ENCODE peak calls at places on chromosome 18, in seven cellular contexts. A, W, S, N, Y, I and C are unnamed samples.

GRCh38 chr18:79788096-79789085 is 9.3 kb upstream of the KCNG2 start:
- DNase-seq in A (no peak), W (no peak), S (no peak), N (no peak), Y (no peak), I (no peak), C (no peak)

GRCh38 chr18:76405761-76406356 is 89.2 kb downstream of the ZNF516 start:
- DNase-seq in A (peak; percentile 53), W (no peak), S (peak; percentile 55), N (peak; percentile 30), Y (peak; percentile 43), I (no peak), C (peak; percentile 52)

GRCh38 chr18:28013064-28013463 is 163.9 kb downstream of the CDH2 start:
- DNase-seq in A (no peak), W (no peak), S (no peak), N (peak; percentile 23), Y (no peak), I (no peak), C (no peak)

GRCh38 chr18:37299471-37300304 is 265.9 kb downstream of the CELF4 start:
- DNase-seq in A (peak; percentile 31), W (peak; percentile 3), S (peak; percentile 93), N (peak; percentile 93), Y (peak; percentile 69), I (peak; percentile 93), C (peak; percentile 98)

GRCh38 chr18:60978338-60978737 is 354.9 kb upstream of the CDH20 start:
- DNase-seq in A (no peak), W (no peak), S (no peak), N (peak; percentile 38), Y (no peak), I (no peak), C (no peak)

GRCh38 chr18:24601624-24602023 is 141.2 kb downstream of the HRH4 start:
- DNase-seq in A (no peak), W (no peak), S (no peak), N (no peak), Y (no peak), I (no peak), C (no peak)

GRCh38 chr18:35620765-35621164 is 39.2 kb downstream of the GALNT1 start:
- DNase-seq in A (peak; percentile 15), W (no peak), S (no peak), N (no peak), Y (no peak), I (no peak), C (no peak)

GRCh38 chr18:34697233-34697632 is 12.9 kb upstream of the DTNA start:
- DNase-seq in A (no peak), W (no peak), S (no peak), N (no peak), Y (no peak), I (no peak), C (no peak)

GRCh38 chr18:39435986-39436385 is 1870.4 kb upstream of the CELF4 start:
- DNase-seq in A (no peak), W (no peak), S (no peak), N (no peak), Y (no peak), I (no peak), C (no peak)

GRCh38 chr18:26468931-26469340 is 79.4 kb downstream of the KCTD1 start:
- DNase-seq in A (no peak), W (no peak), S (no peak), N (no peak), Y (no peak), I (no peak), C (no peak)

GRCh38 chr18:56869189-56869777 is 218.1 kb downstream of the WDR7 start:
- DNase-seq in A (no peak), W (no peak), S (no peak), N (peak; percentile 73), Y (peak; percentile 2), I (no peak), C (peak; percentile 18)

GRCh38 chr18:54140641-54141040 is 83.8 kb downstream of the MBD2 start:
- DNase-seq in A (no peak), W (no peak), S (no peak), N (peak; percentile 72), Y (no peak), I (no peak), C (no peak)

GRCh38 chr18:74534981-74535649 is 815 bp downstream of the CNDP1 start:
- DNase-seq in A (no peak), W (no peak), S (no peak), N (no peak), Y (no peak), I (no peak), C (no peak)

GRCh38 chr18:28890796-28891195 is 713.9 kb upstream of the CDH2 start:
- DNase-seq in A (no peak), W (no peak), S (no peak), N (no peak), Y (no peak), I (no peak), C (no peak)

GRCh38 chr18:13542520-13542847 is 183.9 kb downstream of the FAM210A start:
- DNase-seq in A (no peak), W (no peak), S (no peak), N (no peak), Y (no peak), I (no peak), C (no peak)
- H3K4me1 ChIP-seq in A (peaks cover 9% of the 10 kb centered on the region), W (peaks cover 4% of the 10 kb centered on the region), S (peaks cover 16% of the 10 kb centered on the region), N (no peaks in the 10 kb centered on the region), Y (peaks cover 55% of the 10 kb centered on the region), I (peaks cover 19% of the 10 kb centered on the region), C (peaks cover 34% of the 10 kb centered on the region)

GRCh38 chr18:8948471-8949149 is 153.9 kb upstream of the NDUFV2 start:
- DNase-seq in A (no peak), W (no peak), S (no peak), N (peak; percentile 93), Y (peak; percentile 57), I (no peak), C (no peak)
- TF ChIP-seq CTCF in A (no peak), W (no peak), S (no peak), N (no peak), Y (no peak), I (no peak), C (no peak)

GRCh38 chr18:63161728-63162195 is 157.8 kb downstream of the BCL2 start:
- DNase-seq in A (peak; percentile 70), W (peak; percentile 41), S (peak; percentile 70), N (peak; percentile 93), Y (peak; percentile 20), I (peak; percentile 75), C (peak; percentile 48)

GRCh38 chr18:63160172-63160995 is 159.2 kb downstream of the BCL2 start:
- DNase-seq in A (no peak), W (no peak), S (no peak), N (no peak), Y (no peak), I (no peak), C (no peak)

GRCh38 chr18:63159590-63159989 is 160.0 kb downstream of the BCL2 start:
- DNase-seq in A (no peak), W (no peak), S (no peak), N (no peak), Y (no peak), I (no peak), C (no peak)

GRCh38 chr18:63161032-63161727 is 158.4 kb downstream of the BCL2 start:
- DNase-seq in A (no peak), W (no peak), S (no peak), N (no peak), Y (no peak), I (no peak), C (no peak)

GRCh38 chr18:63162271-63163014 is 157.1 kb downstream of the BCL2 start:
- DNase-seq in A (no peak), W (peak; percentile 8), S (no peak), N (peak; percentile 27), Y (no peak), I (no peak), C (no peak)
- TF ChIP-seq POLR2A in A (no peak), W (no peak), S (no peak), N (no peak), Y (no peak), I (no peak), C (no peak)

DNA sequence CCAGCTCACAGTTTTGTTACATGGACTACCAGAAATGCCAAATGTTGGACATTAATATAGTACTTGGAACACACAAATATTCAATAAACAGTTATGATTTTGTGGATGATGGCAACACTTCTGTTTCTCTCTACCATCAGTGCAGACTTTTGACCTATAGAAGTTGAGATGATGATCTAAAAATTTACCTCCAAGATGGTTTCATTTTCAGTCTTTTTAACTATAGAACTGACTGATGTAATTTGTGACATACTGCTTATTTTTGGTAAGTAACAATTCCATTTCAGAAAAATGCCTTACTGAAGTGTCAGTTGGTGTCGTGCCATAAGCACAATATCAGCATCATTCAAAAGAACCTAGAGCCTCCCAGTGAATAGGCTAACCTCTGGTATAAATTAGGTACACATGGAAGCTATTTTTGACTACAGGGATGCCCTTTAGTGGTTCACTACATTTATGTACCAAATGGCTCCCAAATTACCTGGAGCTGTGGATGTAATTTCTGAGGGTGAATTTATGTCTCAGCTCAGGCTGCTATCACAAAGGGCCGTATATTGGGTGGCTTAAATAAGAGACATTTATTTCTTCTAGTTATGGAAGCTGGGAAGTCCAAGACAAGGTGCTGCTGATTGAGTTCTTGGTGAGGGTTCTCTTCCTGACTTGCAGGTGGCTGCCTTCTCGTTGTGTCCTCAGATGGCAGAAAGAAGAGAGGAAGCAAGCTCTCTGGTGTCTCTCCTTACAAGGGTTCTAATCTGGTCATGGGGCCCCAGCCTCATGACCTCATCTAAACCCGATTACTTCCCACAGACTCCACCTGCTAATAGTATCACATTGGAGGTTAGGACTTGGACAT is 66.5 kb downstream of the ALPK2 start:
- DNase-seq in A (no peak), W (no peak), S (no peak), N (peak; percentile 28), Y (no peak), I (no peak), C (no peak)
- H3K4me1 ChIP-seq in A (peaks cover 38% of the 10 kb centered on the region), W (no peaks in the 10 kb centered on the region), S (no peaks in the 10 kb centered on the region), N (peaks cover 5% of the 10 kb centered on the region), Y (peaks cover 26% of the 10 kb centered on the region), I (no peaks in the 10 kb centered on the region), C (no peaks in the 10 kb centered on the region)

GRCh38 chr18:48230459-48231113 is 178.6 kb downstream of the ZBTB7C start:
- DNase-seq in A (peak; percentile 64), W (no peak), S (no peak), N (peak; percentile 31), Y (peak; percentile 76), I (no peak), C (peak; percentile 58)
- TF ChIP-seq CTCF in A (peak; percentile 36), W (peak; percentile 45), S (no peak), N (peak; percentile 51), Y (peak; percentile 49), I (no peak), C (peak; percentile 38)

GRCh38 chr18:21597616-21598015 is 2.9 kb downstream of the ESCO1 start:
- DNase-seq in A (no peak), W (no peak), S (no peak), N (no peak), Y (no peak), I (no peak), C (no peak)

GRCh38 chr18:21602302-21602592 is 1.7 kb upstream of the ESCO1 start:
- DNase-seq in A (no peak), W (no peak), S (no peak), N (no peak), Y (no peak), I (no peak), C (peak; percentile 19)

GRCh38 chr18:21598726-21599584 is 1.5 kb downstream of the ESCO1 start:
- DNase-seq in A (no peak), W (no peak), S (no peak), N (no peak), Y (no peak), I (no peak), C (no peak)

GRCh38 chr18:21599585-21600525 is 649 bp downstream of the ESCO1 start:
- DNase-seq in A (peak; percentile 71), W (peak; percentile 63), S (peak; percentile 68), N (peak; percentile 9), Y (peak; percentile 21), I (no peak), C (peak; percentile 73)

GRCh38 chr18:21600526-21601410 is at the start of gene ESCO1:
- DNase-seq in A (peak; percentile 98), W (peak; percentile 73), S (peak; percentile 94), N (peak; percentile 98), Y (peak; percentile 81), I (peak; percentile 94), C (peak; percentile 96)
- TF ChIP-seq POLR2A in A (peak; percentile 91), W (no peak), S (peak; percentile 78), N (peak; percentile 93), Y (peak; percentile 86), I (peak; percentile 82), C (peak; percentile 93)